ENCODE peak calls at places on chromosomes 13 and 19, in seven cellular contexts. V is lower lobe of right lung, D is adipocyte, A is cardiac muscle cell, U is right lobe of liver, I is cardiac fibroblast, B is fibroblast of pulmonary artery. Q is an unnamed sample.

GRCh38 chr13:80604094-80604493 is 263.2 kb upstream of the SPRY2 start:
- DNase-seq in B (peak; percentile 52), A (no peak), D (no peak), I (peak; percentile 74), V (no peak), U (no peak), Q (no peak)

GRCh38 chr13:65497265-65497664 is 1732.9 kb downstream of the PCDH9 start:
- DNase-seq in D (peak; percentile 45), V (no peak), U (no peak), A (no peak), I (peak; percentile 47), B (peak; percentile 21), Q (no peak)

GRCh38 chr13:60482012-60482411 is 85.0 kb downstream of the TDRD3 start:
- DNase-seq in I (peak; percentile 56), B (no peak), D (no peak), A (no peak), V (no peak), U (no peak), Q (peak; percentile 31)

GRCh38 chr13:44651209-44651608 is 75.1 kb upstream of the TSC22D1 start:
- DNase-seq in D (no peak), U (no peak), A (no peak), B (no peak), V (no peak), I (peak; percentile 13), Q (no peak)

GRCh38 chr19:57282011-57282636 is 1.8 kb downstream of the ZNF460 start:
- DNase-seq in U (no peak), V (no peak), I (no peak), A (no peak), D (no peak), B (no peak), Q (no peak)

GRCh38 chr19:55618426-55618825 is 5.9 kb downstream of the ZNF784 start:
- DNase-seq in D (no peak), I (no peak), B (no peak), A (no peak), V (no peak), U (no peak), Q (no peak)

GRCh38 chr19:16888629-16889371 is at the start of gene F2RL3:
- DNase-seq in B (peak; percentile 68), I (peak; percentile 45), D (no peak), U (no peak), V (peak; percentile 72), A (peak; percentile 55), Q (no peak)

GRCh38 chr19:54302252-54302651 is 10.7 kb downstream of the LILRA5 start:
- DNase-seq in A (no peak), U (no peak), B (no peak), I (no peak), V (no peak), D (no peak), Q (no peak)

GRCh38 chr13:28540612-28541011 is 45.7 kb upstream of the FLT1 start:
- DNase-seq in I (peak; percentile 14), B (peak; percentile 61), D (peak; percentile 18), A (no peak), U (no peak), V (no peak), Q (no peak)

DNA sequence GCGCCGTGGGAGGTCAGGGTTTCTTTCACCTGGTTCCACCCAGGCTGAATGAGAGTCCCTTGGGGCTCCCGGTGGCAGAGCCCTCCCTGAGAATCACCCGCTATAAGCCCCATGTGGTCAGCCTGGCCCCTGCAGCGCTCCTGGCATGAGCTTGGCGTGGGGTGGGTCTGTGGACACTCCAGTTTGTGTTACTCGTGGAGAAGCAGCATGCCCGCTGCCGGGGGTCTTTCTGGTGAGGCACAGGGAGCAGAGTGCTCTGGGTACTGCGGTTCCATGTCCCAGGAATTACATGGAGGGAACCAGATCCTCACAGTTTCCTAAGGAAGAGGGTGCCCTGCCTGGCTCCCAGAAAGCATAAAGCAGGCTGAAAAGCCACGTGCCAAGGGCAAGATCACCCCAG is 62.2 kb downstream of the SMARCA4 start:
- DNase-seq in I (no peak), A (no peak), V (no peak), D (no peak), B (no peak), U (no peak), Q (no peak)
- H3K4me3 ChIP-seq in I (no peak overlapping the region), A (no peak overlapping the region), V (no peak overlapping the region), D (no peak overlapping the region), B (no peak overlapping the region), U (no peak overlapping the region), Q (no peak overlapping the region)

GRCh38 chr19:8269724-8270123 is 38.4 kb downstream of the CD320 start:
- DNase-seq in V (no peak), U (peak; percentile 24), I (no peak), B (no peak), D (no peak), A (no peak), Q (no peak)
- H3K4me3 ChIP-seq in V (no peak overlapping the region), U (no peak overlapping the region), I (no peak overlapping the region), B (no peak overlapping the region), D (no peak overlapping the region), A (no peak overlapping the region), Q (no peak overlapping the region)

DNA sequence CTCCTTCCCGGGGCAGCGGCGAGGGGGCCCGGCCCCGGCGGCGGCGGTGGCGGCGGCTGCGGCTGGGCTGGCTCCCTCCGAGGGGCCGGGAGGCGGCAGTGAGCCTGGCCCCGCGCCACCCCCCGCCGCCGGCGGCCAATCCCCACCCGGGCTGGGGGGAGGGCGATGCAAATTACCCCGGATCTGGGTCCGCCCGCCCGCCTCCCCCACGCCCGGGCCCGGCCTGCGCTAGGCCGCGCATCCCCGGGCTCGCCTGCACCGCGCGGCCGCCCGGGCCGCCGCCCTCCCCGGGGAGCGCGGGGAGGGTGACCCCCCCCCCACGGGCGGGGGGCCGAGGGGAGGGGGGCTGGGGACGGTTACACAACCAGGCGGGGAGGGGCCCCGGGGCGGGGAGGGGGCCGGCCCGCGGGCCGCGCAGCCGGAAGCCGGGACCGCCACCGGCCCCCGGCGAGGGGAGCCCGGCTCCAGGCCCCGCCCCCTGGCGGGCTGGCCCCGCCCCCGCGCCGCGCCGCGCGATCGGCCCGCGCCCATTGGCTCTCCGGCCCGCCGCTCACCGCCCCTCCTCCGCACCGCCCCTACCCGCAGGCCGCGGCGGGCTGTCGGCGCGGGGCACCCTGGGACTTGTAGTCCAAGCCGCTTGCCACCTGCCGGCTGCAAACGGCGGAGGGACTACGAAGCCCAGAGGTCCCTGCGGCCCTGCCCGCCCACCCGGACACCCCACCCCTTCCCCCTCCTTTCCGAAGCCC is 1.1 kb downstream of the ZBTB7A start:
- DNase-seq in B (peak; percentile 99), D (peak; percentile 98), V (peak; percentile 97), U (peak; percentile 98), I (peak; percentile 97), A (peak; percentile 97), Q (peak; percentile 97)
- H3K4me3 ChIP-seq in B (peak overlapping the region; percentile 79), D (no peak overlapping the region), V (peak overlapping the region; percentile 88), U (peak overlapping the region; percentile 96), I (peak overlapping the region; percentile 81), A (peak overlapping the region; percentile 89), Q (peak overlapping the region; percentile 55)

GRCh38 chr13:23467048-23467931 is 33.8 kb upstream of the SACS start:
- DNase-seq in D (peak; percentile 41), A (peak; percentile 30), I (no peak), U (no peak), V (no peak), B (no peak), Q (no peak)
- H3K4me3 ChIP-seq in D (no peak overlapping the region), A (no peak overlapping the region), I (no peak overlapping the region), U (no peak overlapping the region), V (peak overlapping the region; percentile 60), B (no peak overlapping the region), Q (peak overlapping the region; percentile 46)

GRCh38 chr13:107091386-107091785 is 523.4 kb upstream of the ARGLU1 start:
- DNase-seq in B (no peak), V (no peak), A (no peak), I (no peak), D (peak; percentile 82), U (no peak), Q (no peak)
- H3K4me3 ChIP-seq in B (no peak overlapping the region), V (no peak overlapping the region), A (no peak overlapping the region), I (no peak overlapping the region), D (peak overlapping the region; percentile 29), U (no peak overlapping the region), Q (no peak overlapping the region)

GRCh38 chr19:14772467-14772866 is 5.9 kb downstream of the ADGRE2 start:
- DNase-seq in A (no peak), B (no peak), I (no peak), U (no peak), D (no peak), V (no peak), Q (no peak)

GRCh38 chr19:14770944-14771839 is 7.2 kb downstream of the ADGRE2 start:
- DNase-seq in I (no peak), B (no peak), D (no peak), A (no peak), V (peak; percentile 14), U (peak; percentile 31), Q (no peak)

GRCh38 chr19:14772995-14773394 is 5.4 kb downstream of the ADGRE2 start:
- DNase-seq in I (no peak), V (peak; percentile 6), U (no peak), B (no peak), A (no peak), D (no peak), Q (no peak)

GRCh38 chr19:14774373-14774772 is 4.0 kb downstream of the ADGRE2 start:
- DNase-seq in V (no peak), B (no peak), U (peak; percentile 16), A (no peak), I (no peak), D (no peak), Q (no peak)

DNA sequence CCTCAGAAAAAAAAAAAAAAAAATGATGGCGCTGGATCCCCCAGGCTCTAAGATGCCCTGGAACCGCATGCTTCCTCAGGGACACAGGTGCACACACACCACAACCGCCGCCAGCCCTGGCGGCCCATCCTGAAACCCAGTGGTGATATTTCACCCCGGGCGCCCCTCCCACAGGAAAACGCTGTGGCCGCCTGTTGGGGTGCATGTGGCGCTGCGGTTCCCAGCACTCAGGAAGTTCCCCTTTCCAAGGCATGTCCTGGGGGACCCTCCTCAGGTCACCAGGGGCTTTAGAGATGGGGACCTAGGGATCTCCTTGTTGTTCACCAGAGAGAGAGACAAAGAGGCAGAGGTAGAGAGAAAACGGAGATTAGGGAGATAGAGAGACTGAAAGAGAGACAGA is 2.5 kb downstream of the ADGRE2 start:
- DNase-seq in V (peak; percentile 64), D (no peak), A (no peak), I (no peak), U (peak; percentile 44), B (no peak), Q (no peak)
- H3K4me3 ChIP-seq in V (peak overlapping the region; percentile 47), D (peak overlapping the region; percentile 56), A (no peak overlapping the region), I (peak overlapping the region; percentile 49), U (peak overlapping the region; percentile 33), B (peak overlapping the region; percentile 54), Q (no peak overlapping the region)

GRCh38 chr19:1235625-1236538 is 1.9 kb downstream of the CBARP start:
- DNase-seq in A (no peak), V (no peak), B (no peak), D (no peak), I (peak; percentile 23), U (no peak), Q (no peak)
- H3K4me3 ChIP-seq in A (no peak overlapping the region), V (no peak overlapping the region), B (peak overlapping the region; percentile 69), D (no peak overlapping the region), I (peak overlapping the region; percentile 28), U (no peak overlapping the region), Q (peak overlapping the region; percentile 48)

GRCh38 chr19:19230505-19230904 is 18.7 kb downstream of the NCAN start:
- DNase-seq in D (no peak), V (no peak), U (no peak), A (no peak), B (no peak), I (no peak), Q (no peak)
- H3K4me3 ChIP-seq in D (no peak overlapping the region), V (no peak overlapping the region), U (no peak overlapping the region), A (no peak overlapping the region), B (no peak overlapping the region), I (no peak overlapping the region), Q (no peak overlapping the region)

Q was measured in fibroblast of lung.